ENCODE peak calls at places on chromosomes 5 and 9, in four cellular contexts. J, I, Y and S are unnamed samples.

GRCh38 chr5:167485395-167485794 is 806.0 kb upstream of the WWC1 start:
- DNase-seq in J (no peak), Y (no peak), I (no peak), S (no peak)

GRCh38 chr5:166370928-166371690 is 1920.3 kb upstream of the WWC1 start:
- DNase-seq in J (no peak), I (no peak), Y (no peak), S (no peak)

GRCh38 chr9:82062245-82062644 is 73.7 kb downstream of the SPATA31D1 start:
- DNase-seq in J (no peak), Y (no peak), I (no peak), S (no peak)

GRCh38 chr5:148765061-148765460 is 61.4 kb upstream of the ADRB2 start:
- DNase-seq in I (no peak), Y (no peak), J (no peak), S (no peak)

GRCh38 chr5:39057745-39058144 is 16.5 kb downstream of the RICTOR start:
- DNase-seq in J (no peak), I (no peak), Y (no peak), S (no peak)

GRCh38 chr5:119285070-119285916 is 70.5 kb upstream of the TNFAIP8 start:
- DNase-seq in I (no peak), J (no peak), Y (no peak), S (no peak)

GRCh38 chr9:137294684-137295312 is 7.3 kb downstream of the NRARP start:
- DNase-seq in I (no peak), Y (no peak), J (no peak), S (no peak)

GRCh38 chr5:139561655-139562451 is 714 bp downstream of the UBE2D2 start:
- DNase-seq in Y (no peak), I (peak; percentile 49), J (no peak), S (no peak)

GRCh38 chr5:83924171-83924570 is 203.5 kb upstream of the HAPLN1 start:
- DNase-seq in J (peak; percentile 69), Y (peak; percentile 68), I (no peak), S (no peak)

GRCh38 chr9:122302541-122302940 is 37.9 kb downstream of the MRRF start:
- DNase-seq in I (no peak), J (no peak), Y (no peak), S (no peak)

GRCh38 chr5:9562101-9562500 is 16.2 kb upstream of the SEMA5A start:
- DNase-seq in Y (no peak), J (no peak), I (no peak), S (no peak)

GRCh38 chr9:113150670-113151591 is at the start of gene SLC31A2:
- DNase-seq in J (peak; percentile 11), I (peak; percentile 91), Y (no peak), S (no peak)

GRCh38 chr5:176994460-176995121 is 12.0 kb downstream of the UIMC1 start:
- DNase-seq in Y (no peak), I (peak; percentile 30), J (no peak), S (no peak)

GRCh38 chr5:65801332-65801731 is 79.3 kb downstream of the NLN start:
- DNase-seq in I (no peak), J (peak; percentile 61), Y (no peak), S (peak; percentile 70)

GRCh38 chr9:107638922-107639321 is 149.4 kb upstream of the KLF4 start:
- DNase-seq in I (no peak), J (peak; percentile 52), Y (peak; percentile 21), S (peak; percentile 47)

GRCh38 chr9:123933401-123933800 is 3.5 kb upstream of the DENND1A start:
- DNase-seq in Y (no peak), I (no peak), J (no peak), S (no peak)

GRCh38 chr9:23464275-23464674 is 361.8 kb downstream of the ELAVL2 start:
- DNase-seq in I (no peak), J (no peak), Y (no peak), S (no peak)

GRCh38 chr5:133824661-133825254 is 143.7 kb downstream of the C5orf15 start:
- DNase-seq in I (peak; percentile 83), J (no peak), Y (no peak), S (no peak)

GRCh38 chr5:107705390-107706014 is 34.8 kb upstream of the EFNA5 start:
- DNase-seq in Y (peak; percentile 12), J (peak; percentile 38), I (no peak), S (peak; percentile 18)

GRCh38 chr5:104498281-104498680 is 935.7 kb upstream of the NUDT12 start:
- DNase-seq in I (no peak), Y (no peak), J (no peak), S (no peak)

GRCh38 chr5:105878402-105878801 is 1792.3 kb downstream of the EFNA5 start:
- DNase-seq in I (no peak), Y (no peak), J (no peak), S (no peak)

GRCh38 chr9:110016340-110016739 is 191.6 kb downstream of the C9orf152 start:
- DNase-seq in J (no peak), I (no peak), Y (no peak), S (no peak)

GRCh38 chr5:6632324-6632930 is 417 bp downstream of the NSUN2 start:
- DNase-seq in J (no peak), Y (no peak), I (no peak), S (no peak)

GRCh38 chr9:27701664-27702063 is 128.4 kb upstream of the C9orf72 start:
- DNase-seq in I (no peak), J (no peak), Y (no peak), S (no peak)

GRCh38 chr9:114099523-114100270 is 605 bp upstream of the KIF12 start:
- DNase-seq in Y (no peak), I (no peak), J (no peak), S (no peak)

GRCh38 chr9:117074782-117075510 is 339.9 kb downstream of the ASTN2 start:
- DNase-seq in J (no peak), I (no peak), Y (no peak), S (no peak)

GRCh38 chr5:36360311-36360710 is 58.6 kb upstream of the RANBP3L start:
- DNase-seq in J (no peak), I (no peak), Y (no peak), S (no peak)

GRCh38 chr9:124786881-124787573 is 10.1 kb downstream of the OLFML2A start:
- DNase-seq in J (no peak), I (no peak), Y (no peak), S (no peak)

GRCh38 chr5:151427258-151427657 is 20.1 kb upstream of the SLC36A1 start:
- DNase-seq in Y (no peak), J (no peak), I (peak; percentile 88), S (no peak)

GRCh38 chr5:76716456-76717157 is 681 bp downstream of the F2R start:
- DNase-seq in J (no peak), Y (no peak), I (no peak), S (no peak)

GRCh38 chr5:157049605-157050004 is 9.3 kb downstream of the HAVCR1 start:
- DNase-seq in J (peak; percentile 3), Y (no peak), I (no peak), S (no peak)